ENCODE peak calls at places on chromosome 21, in eight cellular contexts. One of them, this sample, is unnamed. For H3K4me1, the result is how much of the 10 kb centered on the place peaks cover.

GRCh38 chr21:34962586-34963222 is 86.4 kb downstream of the RUNX1 start:
- DNase-seq in H1: no peak
- DNase-seq in K562: no peak
- DNase-seq in suprapubic skin: no peak
- DNase-seq in Panc1: no peak
- DNase-seq in GM23338: no peak
- DNase-seq in HCT116: no peak
- DNase-seq in SK-N-SH: no peak
- DNase-seq in this sample: no peak

GRCh38 chr21:41585199-41585994 is 77.4 kb upstream of the TMPRSS2 start:
- DNase-seq in suprapubic skin: peak
- DNase-seq in GM23338: no peak
- DNase-seq in SK-N-SH: no peak
- DNase-seq in K562: no peak
- DNase-seq in Panc1: no peak
- DNase-seq in H1: no peak
- DNase-seq in HCT116: no peak
- DNase-seq in this sample: no peak

GRCh38 chr21:36111238-36111637 is 23.6 kb upstream of the CBR3 start:
- DNase-seq in Panc1: no peak
- DNase-seq in K562: no peak
- DNase-seq in GM23338: no peak
- DNase-seq in suprapubic skin: no peak
- DNase-seq in SK-N-SH: no peak
- DNase-seq in H1: no peak
- DNase-seq in HCT116: no peak
- DNase-seq in this sample: no peak

GRCh38 chr21:35204850-35205564 is 155.9 kb upstream of the RUNX1 start:
- DNase-seq in HCT116: no peak
- DNase-seq in H1: no peak
- DNase-seq in Panc1: no peak
- DNase-seq in K562: peak
- DNase-seq in GM23338: peak
- DNase-seq in SK-N-SH: no peak
- DNase-seq in suprapubic skin: no peak
- DNase-seq in this sample: peak

GRCh38 chr21:25735895-25736597 is 1.3 kb downstream of the GABPA start:
- DNase-seq in suprapubic skin: no peak
- DNase-seq in SK-N-SH: no peak
- DNase-seq in HCT116: no peak
- DNase-seq in GM23338: peak
- DNase-seq in H1: no peak
- DNase-seq in Panc1: peak
- DNase-seq in K562: no peak
- DNase-seq in this sample: no peak

GRCh38 chr21:32414579-32415358 is 2.3 kb downstream of the EVA1C start:
- DNase-seq in GM23338: no peak
- DNase-seq in Panc1: no peak
- DNase-seq in HCT116: no peak
- DNase-seq in SK-N-SH: peak
- DNase-seq in H1: no peak
- DNase-seq in suprapubic skin: no peak
- DNase-seq in K562: no peak
- DNase-seq in this sample: no peak

GRCh38 chr21:42777757-42778344 is 101.5 kb downstream of the WDR4 start:
- DNase-seq in SK-N-SH: no peak
- DNase-seq in suprapubic skin: no peak
- DNase-seq in HCT116: no peak
- DNase-seq in K562: no peak
- DNase-seq in Panc1: no peak
- DNase-seq in H1: no peak
- DNase-seq in GM23338: no peak
- DNase-seq in this sample: peak

GRCh38 chr21:31293986-31294385 is 50.1 kb downstream of the TIAM1 start:
- DNase-seq in suprapubic skin: no peak
- DNase-seq in H1: no peak
- DNase-seq in SK-N-SH: no peak
- DNase-seq in Panc1: no peak
- DNase-seq in GM23338: no peak
- DNase-seq in HCT116: peak
- DNase-seq in K562: no peak
- DNase-seq in this sample: no peak

GRCh38 chr21:35138665-35139381 is 89.7 kb upstream of the RUNX1 start:
- DNase-seq in K562: peak
- DNase-seq in H1: no peak
- DNase-seq in suprapubic skin: no peak
- DNase-seq in SK-N-SH: no peak
- DNase-seq in GM23338: peak
- DNase-seq in HCT116: peak
- DNase-seq in Panc1: no peak
- DNase-seq in this sample: no peak

GRCh38 chr21:29677326-29677725 is 262.5 kb downstream of the GRIK1 start:
- DNase-seq in HCT116: no peak
- DNase-seq in SK-N-SH: no peak
- DNase-seq in Panc1: no peak
- DNase-seq in GM23338: no peak
- DNase-seq in K562: no peak
- DNase-seq in H1: no peak
- DNase-seq in suprapubic skin: no peak
- DNase-seq in this sample: no peak

GRCh38 chr21:43938751-43939442 is 73.2 kb upstream of the TRAPPC10 start:
- DNase-seq in HCT116: peak
- DNase-seq in Panc1: peak
- DNase-seq in H1: peak
- DNase-seq in K562: peak
- DNase-seq in GM23338: peak
- DNase-seq in suprapubic skin: peak
- DNase-seq in SK-N-SH: peak
- DNase-seq in this sample: peak

GRCh38 chr21:38468989-38469388 is 29.3 kb downstream of the ERG start:
- DNase-seq in K562: no peak
- DNase-seq in HCT116: no peak
- DNase-seq in GM23338: no peak
- DNase-seq in SK-N-SH: no peak
- DNase-seq in Panc1: no peak
- DNase-seq in suprapubic skin: no peak
- DNase-seq in H1: no peak
- DNase-seq in this sample: no peak

GRCh38 chr21:42111470-42111743 is 40.3 kb downstream of the UMODL1 start:
- DNase-seq in Panc1: no peak
- DNase-seq in suprapubic skin: no peak
- DNase-seq in H1: no peak
- DNase-seq in K562: no peak
- DNase-seq in SK-N-SH: no peak
- DNase-seq in GM23338: no peak
- DNase-seq in HCT116: no peak
- DNase-seq in this sample: peak

GRCh38 chr21:36200089-36200561 is 43.5 kb downstream of the DOP1B start:
- DNase-seq in GM23338: no peak
- DNase-seq in Panc1: no peak
- DNase-seq in SK-N-SH: no peak
- DNase-seq in K562: no peak
- DNase-seq in H1: no peak
- DNase-seq in HCT116: no peak
- DNase-seq in suprapubic skin: no peak
- DNase-seq in this sample: peak

GRCh38 chr21:34845521-34846213 is 176.9 kb downstream of the CLIC6 start:
- DNase-seq in HCT116: peak
- DNase-seq in GM23338: no peak
- DNase-seq in K562: no peak
- DNase-seq in H1: no peak
- DNase-seq in suprapubic skin: peak
- DNase-seq in Panc1: peak
- DNase-seq in SK-N-SH: no peak
- DNase-seq in this sample: no peak

GRCh38 chr21:42698730-42699129 is 45.3 kb downstream of the PDE9A start:
- DNase-seq in HCT116: no peak
- DNase-seq in H1: no peak
- DNase-seq in Panc1: no peak
- DNase-seq in GM23338: no peak
- DNase-seq in SK-N-SH: no peak
- DNase-seq in K562: no peak
- DNase-seq in suprapubic skin: no peak
- DNase-seq in this sample: peak

GRCh38 chr21:29639366-29640232 is 300.2 kb downstream of the GRIK1 start:
- DNase-seq in H1: no peak
- DNase-seq in HCT116: no peak
- DNase-seq in suprapubic skin: no peak
- DNase-seq in Panc1: no peak
- DNase-seq in SK-N-SH: no peak
- DNase-seq in GM23338: no peak
- DNase-seq in K562: no peak
- DNase-seq in this sample: no peak

GRCh38 chr21:31398574-31398973 is 54.5 kb upstream of the TIAM1 start:
- DNase-seq in Panc1: no peak
- DNase-seq in H1: no peak
- DNase-seq in suprapubic skin: no peak
- DNase-seq in HCT116: no peak
- DNase-seq in SK-N-SH: no peak
- DNase-seq in GM23338: no peak
- DNase-seq in K562: no peak
- DNase-seq in this sample: no peak

GRCh38 chr21:38937286-38937790 is 131.6 kb downstream of the ETS2 start:
- DNase-seq in SK-N-SH: no peak
- DNase-seq in HCT116: no peak
- DNase-seq in GM23338: no peak
- DNase-seq in Panc1: no peak
- DNase-seq in suprapubic skin: no peak
- DNase-seq in H1: no peak
- DNase-seq in K562: no peak
- DNase-seq in this sample: no peak

GRCh38 chr21:45432575-45433255 is 27.8 kb downstream of the COL18A1 start:
- DNase-seq in K562: no peak
- DNase-seq in Panc1: no peak
- DNase-seq in HCT116: no peak
- DNase-seq in SK-N-SH: no peak
- DNase-seq in suprapubic skin: no peak
- DNase-seq in H1: no peak
- DNase-seq in GM23338: no peak
- DNase-seq in this sample: no peak
- TF ChIP-seq POLR2AphosphoS5 in K562: no peak
- TF ChIP-seq POLR2AphosphoS5 in Panc1: no peak
- TF ChIP-seq POLR2AphosphoS5 in HCT116: no peak
- TF ChIP-seq POLR2AphosphoS5 in SK-N-SH: no peak
- TF ChIP-seq POLR2AphosphoS5 in suprapubic skin: no peak
- TF ChIP-seq POLR2AphosphoS5 in H1: no peak
- TF ChIP-seq POLR2AphosphoS5 in GM23338: no peak
- TF ChIP-seq POLR2AphosphoS5 in this sample: no peak

GRCh38 chr21:37398697-37399096 is 32.1 kb downstream of the DYRK1A start:
- DNase-seq in HCT116: no peak
- DNase-seq in K562: no peak
- DNase-seq in Panc1: no peak
- DNase-seq in GM23338: no peak
- DNase-seq in H1: no peak
- DNase-seq in suprapubic skin: no peak
- DNase-seq in SK-N-SH: no peak
- DNase-seq in this sample: no peak

GRCh38 chr21:37389456-37389855 is 22.9 kb downstream of the DYRK1A start:
- DNase-seq in SK-N-SH: no peak
- DNase-seq in suprapubic skin: no peak
- DNase-seq in Panc1: no peak
- DNase-seq in HCT116: no peak
- DNase-seq in H1: no peak
- DNase-seq in K562: no peak
- DNase-seq in GM23338: no peak
- DNase-seq in this sample: no peak

GRCh38 chr21:37393786-37394185 is 27.2 kb downstream of the DYRK1A start:
- DNase-seq in SK-N-SH: no peak
- DNase-seq in GM23338: no peak
- DNase-seq in K562: no peak
- DNase-seq in suprapubic skin: no peak
- DNase-seq in Panc1: no peak
- DNase-seq in H1: no peak
- DNase-seq in HCT116: no peak
- DNase-seq in this sample: peak

GRCh38 chr21:37396855-37397254 is 30.3 kb downstream of the DYRK1A start:
- DNase-seq in H1: no peak
- DNase-seq in HCT116: no peak
- DNase-seq in Panc1: no peak
- DNase-seq in K562: no peak
- DNase-seq in GM23338: no peak
- DNase-seq in SK-N-SH: no peak
- DNase-seq in suprapubic skin: no peak
- DNase-seq in this sample: peak

GRCh38 chr21:37393030-37393429 is 26.5 kb downstream of the DYRK1A start:
- DNase-seq in H1: no peak
- DNase-seq in K562: no peak
- DNase-seq in GM23338: no peak
- DNase-seq in HCT116: no peak
- DNase-seq in Panc1: no peak
- DNase-seq in SK-N-SH: no peak
- DNase-seq in suprapubic skin: no peak
- DNase-seq in this sample: no peak
- H3K4me1 ChIP-seq in H1: under half
- H3K4me1 ChIP-seq in K562: under half
- H3K4me1 ChIP-seq in GM23338: half or more
- H3K4me1 ChIP-seq in HCT116: under half
- H3K4me1 ChIP-seq in Panc1: under half
- H3K4me1 ChIP-seq in SK-N-SH: under half
- H3K4me1 ChIP-seq in suprapubic skin: half or more
- H3K4me1 ChIP-seq in this sample: half or more

DNA sequence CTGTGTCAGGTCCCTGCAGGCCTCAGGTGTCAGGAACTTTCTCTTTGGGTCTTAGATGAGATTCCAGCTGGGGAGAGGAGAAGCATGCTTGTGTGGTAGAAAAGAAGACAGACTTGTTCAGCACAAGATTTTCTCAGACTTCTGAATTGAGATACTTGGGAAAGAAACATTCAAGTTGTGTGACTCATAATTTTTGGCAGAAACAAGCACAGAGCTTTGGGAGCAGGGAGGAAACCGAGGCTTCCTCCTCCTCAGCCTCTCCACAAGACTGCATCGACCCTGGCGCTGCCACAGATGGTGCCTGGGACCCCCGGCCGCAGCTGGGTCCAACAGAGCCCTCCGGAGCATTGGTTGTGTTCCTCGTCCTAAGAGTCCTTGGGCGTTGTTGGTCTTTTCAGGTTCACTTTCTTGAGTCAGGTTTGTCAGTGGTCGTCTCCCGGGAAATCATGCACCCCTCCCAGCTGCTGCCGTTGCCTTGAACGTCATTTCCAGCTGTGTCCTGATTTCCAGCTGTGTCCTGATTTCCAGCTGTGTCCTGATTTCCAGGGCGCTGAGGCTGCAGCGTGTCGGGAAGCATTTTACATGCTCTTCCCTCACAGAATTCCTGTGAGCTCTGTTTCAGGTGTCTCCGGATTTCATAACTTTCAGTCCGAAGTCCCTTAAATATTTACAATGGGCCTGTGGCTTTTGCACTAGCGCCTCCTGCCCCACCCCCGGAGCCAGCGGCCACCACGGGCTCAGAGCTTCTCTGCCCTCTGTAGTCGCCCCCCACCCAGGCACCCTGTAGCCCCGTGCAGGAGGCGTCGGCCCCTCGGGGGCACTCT is 66.5 kb downstream of the COL18A1 start:
- DNase-seq in suprapubic skin: no peak
- DNase-seq in SK-N-SH: no peak
- DNase-seq in GM23338: no peak
- DNase-seq in H1: no peak
- DNase-seq in HCT116: no peak
- DNase-seq in K562: no peak
- DNase-seq in Panc1: no peak
- DNase-seq in this sample: peak
- H3K4me3 ChIP-seq in suprapubic skin: peak
- H3K4me3 ChIP-seq in SK-N-SH: no peak
- H3K4me3 ChIP-seq in GM23338: no peak
- H3K4me3 ChIP-seq in H1: no peak
- H3K4me3 ChIP-seq in HCT116: no peak
- H3K4me3 ChIP-seq in K562: no peak
- H3K4me3 ChIP-seq in Panc1: no peak
- H3K4me3 ChIP-seq in this sample: no peak

GRCh38 chr21:14591882-14592281 is 45.8 kb upstream of the SAMSN1 start:
- DNase-seq in suprapubic skin: no peak
- DNase-seq in H1: no peak
- DNase-seq in SK-N-SH: no peak
- DNase-seq in K562: no peak
- DNase-seq in HCT116: no peak
- DNase-seq in GM23338: no peak
- DNase-seq in Panc1: no peak
- DNase-seq in this sample: no peak
- TF ChIP-seq POLR2AphosphoS5 in suprapubic skin: no peak
- TF ChIP-seq POLR2AphosphoS5 in H1: no peak
- TF ChIP-seq POLR2AphosphoS5 in SK-N-SH: no peak
- TF ChIP-seq POLR2AphosphoS5 in K562: no peak
- TF ChIP-seq POLR2AphosphoS5 in HCT116: no peak
- TF ChIP-seq POLR2AphosphoS5 in GM23338: no peak
- TF ChIP-seq POLR2AphosphoS5 in Panc1: no peak
- TF ChIP-seq POLR2AphosphoS5 in this sample: peak